ENCODE peak calls at places on chromosomes 16 and 17, in seven cellular contexts. E, Q, S, F, X, V and D are unnamed samples. For H3K4me1, the result is how much of the 10 kb centered on the place peaks cover.

GRCh38 chr17:302300-302698 is 50.3 kb downstream of the RPH3AL start:
- DNase-seq in V (no peak), Q (no peak), E (no peak), X (no peak), F (peak), S (no peak), D (peak)

GRCh38 chr16:71562552-71562951 is 14.3 kb downstream of the TAT start:
- DNase-seq in F (no peak), V (no peak), Q (no peak), E (no peak), X (no peak), S (no peak), D (no peak)

GRCh38 chr16:64914-65255 is 7.5 kb downstream of the RHBDF1 start:
- DNase-seq in V (no peak), E (no peak), F (no peak), Q (no peak), S (no peak), X (no peak), D (no peak)

GRCh38 chr16:53651357-53651756 is 52.3 kb downstream of the RPGRIP1L start:
- DNase-seq in V (no peak), E (no peak), Q (peak), F (no peak), S (no peak), X (no peak), D (no peak)

GRCh38 chr17:27070836-27071235 is 223.1 kb upstream of the WSB1 start:
- DNase-seq in X (no peak), Q (no peak), E (no peak), F (no peak), V (no peak), S (no peak), D (no peak)

GRCh38 chr17:8746501-8747236 is 2.0 kb upstream of the CCDC42 start:
- DNase-seq in E (no peak), S (no peak), V (no peak), X (peak), F (no peak), Q (peak), D (no peak)

GRCh38 chr17:78970834-78971763 is 8.6 kb downstream of the LGALS3BP start:
- DNase-seq in E (peak), S (peak), F (peak), V (peak), Q (peak), X (peak), D (peak)

GRCh38 chr16:27102701-27103575 is 36.2 kb downstream of the C16orf82 start:
- DNase-seq in F (no peak), V (no peak), E (no peak), X (no peak), S (no peak), Q (no peak), D (no peak)

GRCh38 chr17:48100160-48100559 is 1.1 kb downstream of the CBX1 start:
- DNase-seq in F (no peak), Q (no peak), V (no peak), X (no peak), E (no peak), S (no peak), D (no peak)

GRCh38 chr16:84062734-84063640 is 20.4 kb upstream of the SLC38A8 start:
- DNase-seq in X (peak), F (peak), E (peak), S (peak), V (peak), Q (peak), D (peak)

GRCh38 chr16:69077251-69077650 is 28.2 kb upstream of the HAS3 start:
- DNase-seq in V (no peak), S (no peak), F (no peak), X (no peak), Q (no peak), E (no peak), D (no peak)

GRCh38 chr17:54899721-54900456 is 763 bp upstream of the TOM1L1 start:
- DNase-seq in Q (peak), S (no peak), X (peak), F (peak), E (no peak), V (no peak), D (peak)
- H3K4me3 ChIP-seq in Q (peak), S (peak), X (peak), F (peak), E (peak), V (peak), D (peak)

GRCh38 chr17:82030470-82031302 is 792 bp upstream of the RAC3 start:
- DNase-seq in V (no peak), Q (peak), F (peak), X (peak), E (peak), S (peak), D (peak)
- H3K27ac ChIP-seq in V (no peak), Q (no peak), F (peak), X (peak), E (no peak), S (peak), D (no peak)

DNA sequence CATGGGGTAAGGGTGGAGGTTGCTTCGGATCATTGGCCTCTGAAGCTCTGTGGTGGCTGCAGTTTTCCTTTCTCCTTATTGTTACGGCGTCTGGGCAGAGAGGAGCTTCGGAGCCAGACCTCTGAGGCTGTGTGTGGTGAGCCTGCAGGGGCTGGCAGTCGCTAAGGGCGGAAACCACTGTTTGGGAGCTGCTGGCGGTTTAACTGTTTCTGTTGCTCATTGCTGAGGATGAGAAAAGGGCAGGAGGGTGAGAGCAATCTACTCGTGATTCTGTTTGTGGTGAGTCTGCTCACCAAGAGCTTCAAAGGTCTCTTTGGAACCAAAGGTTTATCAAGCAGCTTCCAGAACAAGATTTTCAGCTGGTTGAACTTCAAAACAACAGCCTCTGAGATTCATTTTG is 143.9 kb downstream of the ANKFN1 start:
- DNase-seq in S (no peak), X (no peak), V (no peak), F (no peak), Q (no peak), E (no peak), D (no peak)
- H3K4me1 ChIP-seq in S (under half), X (under half), V (under half), F (under half), Q (under half), E (under half), D (under half)

DNA sequence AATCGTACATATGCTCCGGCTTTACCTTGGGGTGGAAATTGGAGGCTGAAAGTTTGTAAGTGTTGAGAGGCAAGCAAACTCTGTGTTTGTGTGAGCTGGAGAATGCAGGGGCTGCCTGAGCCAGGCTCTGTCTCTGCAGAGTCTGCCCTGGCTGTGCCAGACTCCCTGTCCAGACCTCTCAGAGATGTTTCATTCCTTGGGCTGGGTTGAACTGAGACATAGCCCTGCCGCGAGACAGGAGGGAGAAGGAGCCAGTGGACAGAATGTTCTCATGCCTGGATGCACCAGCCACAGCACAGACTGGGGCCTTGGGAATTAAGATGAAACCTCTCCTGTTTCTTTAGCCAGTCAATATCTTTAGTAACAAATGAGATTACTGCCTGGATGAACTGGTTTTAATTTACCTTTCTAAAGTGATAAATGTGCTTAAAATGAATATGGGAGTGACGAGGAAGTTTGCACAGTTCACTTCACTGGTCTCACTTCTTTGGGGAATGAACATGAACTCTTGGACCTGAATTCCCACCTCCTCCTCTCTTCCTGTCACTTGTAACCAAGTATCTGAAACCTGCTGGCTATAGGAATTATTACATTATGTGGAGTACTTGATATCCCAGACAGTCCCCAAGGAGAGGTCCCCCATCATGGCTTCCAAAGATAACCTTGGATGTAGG is 40.1 kb downstream of the YPEL2 start:
- DNase-seq in S (no peak), Q (no peak), F (peak), E (no peak), V (peak), X (no peak), D (peak)
- H3K4me3 ChIP-seq in S (no peak), Q (peak), F (no peak), E (no peak), V (peak), X (no peak), D (no peak)

GRCh38 chr16:49621240-49622083 is 234.4 kb downstream of the ZNF423 start:
- DNase-seq in X (peak), S (no peak), Q (no peak), F (no peak), E (no peak), V (no peak), D (no peak)

GRCh38 chr16:49618955-49619354 is 237.0 kb downstream of the ZNF423 start:
- DNase-seq in F (no peak), E (no peak), V (no peak), Q (no peak), S (no peak), X (no peak), D (no peak)

GRCh38 chr16:49619811-49620157 is 236.1 kb downstream of the ZNF423 start:
- DNase-seq in S (no peak), F (no peak), E (no peak), V (no peak), X (no peak), Q (no peak), D (peak)

GRCh38 chr16:49620868-49621239 is 235.1 kb downstream of the ZNF423 start:
- DNase-seq in V (no peak), E (no peak), X (peak), S (peak), Q (no peak), F (no peak), D (peak)

DNA sequence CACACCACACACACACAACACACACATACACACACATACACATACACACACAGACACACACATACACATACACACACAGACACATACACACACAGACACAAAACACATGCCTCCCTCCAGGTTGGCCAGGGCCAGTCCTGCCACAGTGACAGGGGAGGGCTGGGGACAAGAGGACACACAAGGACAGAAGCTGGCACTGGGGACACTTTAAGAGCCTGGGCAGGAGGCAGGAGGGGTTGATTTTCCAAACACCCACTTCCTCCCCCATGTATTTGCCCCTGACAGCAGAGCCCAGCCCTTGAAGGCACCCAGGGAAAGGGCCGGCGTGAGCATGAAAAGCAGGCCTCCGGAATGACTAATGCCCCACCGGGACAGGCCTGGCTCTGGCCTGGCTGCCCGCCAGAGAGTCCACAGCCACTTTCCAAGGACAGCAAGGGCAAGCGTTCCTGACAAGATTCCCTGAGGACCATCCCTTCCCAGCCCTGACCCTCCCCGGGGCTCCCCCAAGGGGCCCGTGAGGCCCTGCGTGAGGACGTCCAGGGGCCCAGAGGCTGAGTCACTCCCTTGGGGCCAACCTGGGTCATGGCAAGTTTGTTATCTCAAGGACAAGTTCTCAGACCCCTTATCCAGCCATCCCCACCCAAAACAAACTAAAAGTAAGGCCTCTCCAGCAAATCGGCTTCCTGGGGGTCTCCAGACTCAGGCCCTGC is 235.6 kb downstream of the ZNF423 start:
- DNase-seq in V (peak), X (peak), F (peak), E (peak), S (peak), Q (no peak), D (peak)
- H3K27ac ChIP-seq in V (peak), X (peak), F (no peak), E (no peak), S (peak), Q (no peak), D (peak)

GRCh38 chr17:64174686-64175456 is 44.9 kb upstream of the ERN1 start:
- DNase-seq in Q (no peak), E (no peak), X (no peak), F (no peak), V (peak), S (no peak), D (no peak)

GRCh38 chr17:64171041-64171440 is 41.1 kb upstream of the ERN1 start:
- DNase-seq in V (no peak), E (no peak), F (no peak), Q (no peak), S (no peak), X (no peak), D (no peak)

GRCh38 chr17:64170286-64170685 is 40.3 kb upstream of the ERN1 start:
- DNase-seq in V (no peak), E (no peak), X (no peak), F (no peak), Q (no peak), S (no peak), D (no peak)

GRCh38 chr17:64173646-64174045 is 43.7 kb upstream of the ERN1 start:
- DNase-seq in S (no peak), V (no peak), F (no peak), E (no peak), X (no peak), Q (no peak), D (no peak)

GRCh38 chr17:64172510-64172909 is 42.6 kb upstream of the ERN1 start:
- DNase-seq in S (no peak), Q (no peak), X (no peak), F (no peak), V (no peak), E (no peak), D (no peak)
- H3K4me1 ChIP-seq in S (under half), Q (under half), X (under half), F (under half), V (under half), E (under half), D (under half)

GRCh38 chr17:40722146-40722720 is 18.7 kb upstream of the KRT24 start:
- DNase-seq in S (no peak), F (no peak), E (no peak), X (no peak), V (no peak), Q (no peak), D (no peak)

GRCh38 chr17:40726919-40727318 is 23.4 kb upstream of the KRT24 start:
- DNase-seq in X (no peak), F (no peak), V (no peak), E (no peak), S (no peak), Q (peak), D (no peak)

GRCh38 chr17:40724656-40725055 is 21.1 kb upstream of the KRT24 start:
- DNase-seq in X (no peak), Q (no peak), S (no peak), V (no peak), F (no peak), E (no peak), D (no peak)

GRCh38 chr17:40730974-40731373 is 24.2 kb downstream of the KRT25 start:
- DNase-seq in S (no peak), V (no peak), Q (no peak), X (no peak), E (no peak), F (no peak), D (no peak)

GRCh38 chr17:40727447-40728231 is 24.1 kb upstream of the KRT24 start:
- DNase-seq in V (no peak), S (no peak), E (no peak), X (no peak), Q (no peak), F (no peak), D (no peak)
- H3K4me3 ChIP-seq in V (no peak), S (no peak), E (no peak), X (peak), Q (no peak), F (no peak), D (no peak)

GRCh38 chr16:75048051-75048450 is 49.2 kb downstream of the ZNRF1 start:
- DNase-seq in S (peak), V (no peak), X (no peak), Q (no peak), E (no peak), F (no peak), D (no peak)
- H3K27ac ChIP-seq in S (no peak), V (no peak), X (no peak), Q (no peak), E (no peak), F (no peak), D (no peak)

GRCh38 chr17:49512296-49513043 is 17.4 kb downstream of the NGFR start:
- DNase-seq in V (no peak), X (no peak), F (no peak), S (no peak), E (no peak), Q (no peak), D (peak)

GRCh38 chr17:49514374-49514738 is 19.3 kb downstream of the NGFR start:
- DNase-seq in E (no peak), S (no peak), Q (peak), F (no peak), X (peak), V (no peak), D (peak)

GRCh38 chr17:49511810-49512209 is 16.7 kb downstream of the NGFR start:
- DNase-seq in S (no peak), F (no peak), Q (no peak), X (peak), V (no peak), E (no peak), D (no peak)

GRCh38 chr17:49513616-49514373 is 18.7 kb downstream of the NGFR start:
- DNase-seq in Q (no peak), F (no peak), S (peak), V (no peak), E (no peak), X (no peak), D (peak)

GRCh38 chr17:49513044-49513395 is 17.9 kb downstream of the NGFR start:
- DNase-seq in V (no peak), X (no peak), S (no peak), F (no peak), Q (no peak), E (no peak), D (no peak)
- H3K4me1 ChIP-seq in V (under half), X (half or more), S (under half), F (under half), Q (under half), E (under half), D (under half)